ENCODE peak calls at places on chromosome 18, in nine cellular contexts. V is upper lobe of left lung, C is H54, B is body of pancreas, A is NB4, W is A549, G is uterus, M is GM12891, Q is HepG2. R is an unnamed sample.

GRCh38 chr18:51323941-51324340 is 126.5 kb upstream of the MEX3C start:
- DNase-seq in V (no peak), C (no peak), B (no peak), A (no peak), W (no peak), G (no peak), M (no peak), Q (no peak), R (no peak)

GRCh38 chr18:48913201-48913600 is 37.6 kb downstream of the SMAD7 start:
- DNase-seq in V (no peak), C (no peak), B (no peak), A (no peak), W (no peak), G (peak; percentile 12), M (no peak), Q (no peak), R (no peak)

GRCh38 chr18:74499633-74500032 is 3.5 kb downstream of the CNDP2 start:
- DNase-seq in V (peak; percentile 82), C (no peak), B (peak; percentile 47), A (peak; percentile 80), W (no peak), G (peak; percentile 60), M (peak; percentile 59), Q (no peak), R (peak; percentile 27)

GRCh38 chr18:44602845-44603244 is 77.8 kb upstream of the SETBP1 start:
- DNase-seq in V (no peak), C (no peak), B (no peak), A (no peak), W (no peak), G (no peak), M (no peak), Q (no peak), R (no peak)

GRCh38 chr18:31429623-31430022 is 17.9 kb upstream of the DSG3 start:
- DNase-seq in V (no peak), C (peak; percentile 8), B (no peak), A (no peak), W (peak; percentile 4), G (no peak), M (no peak), Q (no peak), R (no peak)

GRCh38 chr18:39007523-39007922 is 1441.9 kb upstream of the CELF4 start:
- DNase-seq in V (no peak), C (no peak), B (no peak), A (no peak), W (no peak), G (no peak), M (no peak), Q (no peak), R (no peak)

GRCh38 chr18:9868857-9869712 is 16.7 kb upstream of the TXNDC2 start:
- DNase-seq in V (no peak), C (no peak), B (no peak), A (no peak), W (no peak), G (no peak), M (no peak), Q (no peak), R (no peak)

GRCh38 chr18:79650959-79651358 is 28.6 kb upstream of the CTDP1 start:
- DNase-seq in V (no peak), C (no peak), B (no peak), A (no peak), W (no peak), G (no peak), M (no peak), Q (no peak), R (no peak)

GRCh38 chr18:39648616-39649015 is 2083.0 kb upstream of the CELF4 start:
- DNase-seq in V (no peak), C (no peak), B (no peak), A (no peak), W (no peak), G (no peak), M (no peak), Q (no peak), R (no peak)

GRCh38 chr18:34314847-34315246 is 90.1 kb upstream of the NOL4 start:
- DNase-seq in V (no peak), C (no peak), B (no peak), A (no peak), W (no peak), G (no peak), M (no peak), Q (no peak), R (no peak)

GRCh38 chr18:8726963-8727730 is 21.8 kb downstream of the MTCL1 start:
- DNase-seq in V (no peak), C (no peak), B (no peak), A (no peak), W (no peak), G (no peak), M (no peak), Q (no peak), R (no peak)
- TF ChIP-seq POLR2A in V (no peak), C (no peak), B (no peak), A (no peak), W (no peak), G (no peak), M (no peak), Q (no peak), R (no peak)

GRCh38 chr18:5295981-5296705 is 617 bp upstream of the ZBTB14 start:
- DNase-seq in V (peak; percentile 94), C (peak; percentile 79), B (peak; percentile 98), A (peak; percentile 94), W (peak; percentile 71), G (peak; percentile 98), M (peak; percentile 76), Q (peak; percentile 90), R (peak; percentile 81)
- TF ChIP-seq POLR2A in V (no peak), C (peak; percentile 43), B (no peak), A (peak; percentile 43), W (peak; percentile 29), G (no peak), M (peak; percentile 53), Q (no peak), R (peak; percentile 53)

DNA sequence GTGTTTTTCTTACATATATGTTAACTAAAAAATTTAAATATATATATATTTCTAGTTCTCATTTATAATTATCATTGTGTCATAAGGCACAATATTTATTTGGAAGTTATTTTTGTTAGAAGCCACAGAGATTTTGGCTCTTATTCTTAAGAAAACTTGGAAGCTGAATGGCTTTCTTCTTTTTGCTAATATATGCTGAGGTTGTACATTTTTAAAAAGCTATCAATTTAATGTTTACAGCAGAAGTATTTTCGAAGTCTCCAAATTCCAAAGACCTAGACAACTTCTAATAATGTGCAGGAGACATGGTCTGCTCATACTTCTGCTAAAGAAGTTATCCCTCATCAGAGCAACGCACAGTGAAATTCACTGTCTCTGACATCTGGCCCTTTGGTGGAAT is 3.7 kb upstream of the PIEZO2 start:
- DNase-seq in V (no peak), C (no peak), B (no peak), A (no peak), W (no peak), G (no peak), M (no peak), Q (no peak), R (no peak)
- TF ChIP-seq POLR2A in V (no peak), C (no peak), B (no peak), A (no peak), W (no peak), G (no peak), M (no peak), Q (no peak), R (no peak)

GRCh38 chr18:58862851-58863538 is 1.7 kb upstream of the ZNF532 start:
- DNase-seq in V (no peak), C (peak; percentile 26), B (no peak), A (no peak), W (peak; percentile 25), G (peak; percentile 49), M (peak; percentile 49), Q (no peak), R (no peak)
- TF ChIP-seq POLR2A in V (no peak), C (no peak), B (no peak), A (no peak), W (no peak), G (no peak), M (no peak), Q (no peak), R (no peak)

DNA sequence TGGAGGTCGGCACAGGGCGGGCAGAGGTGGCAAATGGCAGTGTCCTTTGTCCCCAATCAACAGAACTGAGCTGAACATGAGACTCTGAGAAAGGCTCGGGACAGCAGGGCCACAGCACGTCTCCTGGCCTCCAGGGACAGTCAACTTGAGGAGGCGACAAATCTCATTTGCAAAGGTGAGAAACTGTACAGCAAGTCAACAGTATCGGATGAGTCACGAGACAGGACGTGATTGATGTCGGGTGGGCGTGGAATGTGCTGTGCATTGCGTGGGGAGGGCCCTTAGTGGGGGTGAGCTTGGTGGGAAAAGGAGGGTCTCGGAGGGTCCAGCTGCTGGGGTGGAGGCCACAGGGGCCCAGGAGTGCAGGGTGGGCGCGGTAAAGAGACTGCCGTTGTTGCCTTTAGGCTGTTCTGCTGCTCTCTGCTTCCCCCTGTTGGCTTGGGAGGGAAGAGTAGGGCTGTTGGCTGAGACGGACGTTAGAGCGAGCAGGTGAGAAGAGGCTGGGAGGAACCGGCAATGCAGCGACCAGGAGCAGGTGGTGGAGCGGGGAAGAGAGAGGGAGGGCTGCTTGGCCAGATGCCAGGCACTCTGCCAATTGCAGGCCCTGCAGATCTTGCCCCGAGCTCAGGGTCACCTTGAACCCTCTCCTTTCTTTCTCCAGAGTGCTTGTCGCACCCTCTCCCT is 164.3 kb downstream of the BCL2 start:
- DNase-seq in V (peak; percentile 75), C (peak; percentile 44), B (peak; percentile 79), A (peak; percentile 52), W (peak; percentile 39), G (no peak), M (no peak), Q (peak; percentile 35), R (peak; percentile 59)
- TF ChIP-seq POLR2A in V (no peak), C (no peak), B (no peak), A (no peak), W (no peak), G (no peak), M (peak; percentile 74), Q (no peak), R (no peak)

GRCh38 chr18:2847341-2848144 is 737 bp downstream of the EMILIN2 start:
- DNase-seq in V (no peak), C (no peak), B (no peak), A (peak; percentile 67), W (no peak), G (peak; percentile 50), M (peak; percentile 57), Q (no peak), R (no peak)

GRCh38 chr18:2846638-2847340 is at the start of gene EMILIN2:
- DNase-seq in V (peak; percentile 79), C (peak; percentile 59), B (peak; percentile 36), A (peak; percentile 93), W (no peak), G (peak; percentile 72), M (peak; percentile 64), Q (no peak), R (no peak)

GRCh38 chr18:2850816-2851215 is 4.0 kb downstream of the EMILIN2 start:
- DNase-seq in V (no peak), C (no peak), B (no peak), A (no peak), W (no peak), G (no peak), M (no peak), Q (no peak), R (no peak)

GRCh38 chr18:2848145-2848878 is 1.5 kb downstream of the EMILIN2 start:
- DNase-seq in V (no peak), C (no peak), B (no peak), A (peak; percentile 76), W (no peak), G (no peak), M (no peak), Q (no peak), R (no peak)

GRCh38 chr18:2848879-2849254 is 2.1 kb downstream of the EMILIN2 start:
- DNase-seq in V (no peak), C (no peak), B (no peak), A (no peak), W (no peak), G (no peak), M (no peak), Q (no peak), R (no peak)
- TF ChIP-seq POLR2A in V (no peak), C (no peak), B (no peak), A (no peak), W (no peak), G (no peak), M (no peak), Q (no peak), R (no peak)

GRCh38 chr18:158128-159036 is at the start of gene USP14:
- DNase-seq in V (peak; percentile 98), C (peak; percentile 94), B (peak; percentile 97), A (peak; percentile 98), W (peak; percentile 69), G (peak; percentile 95), M (peak; percentile 95), Q (peak; percentile 94), R (peak; percentile 78)
- TF ChIP-seq POLR2A in V (no peak), C (peak; percentile 76), B (peak; percentile 72), A (no peak), W (peak; percentile 44), G (no peak), M (no peak), Q (peak; percentile 56), R (peak; percentile 73)